ENCODE peak calls at places on chromosomes 1 and 21, in nine cellular contexts. N is mucosa of gallbladder, R is skeletal muscle cell, U is nucleus accumbens, V is NCI-H1105 treated with DMSO at 0.1 percent for 48 hours, O is ELR, J is EH, A is WTC11, L is EL. I is an unnamed sample.

GRCh38 chr1:110384581-110385321 is 6.1 kb downstream of the SLC16A4 start:
- DNase-seq in N (peak), O (no peak), V (no peak), L (no peak), A (no peak), U (no peak), R (no peak), J (no peak), I (peak)

GRCh38 chr1:225514671-225515081 is 86.8 kb upstream of the LBR start:
- DNase-seq in V (no peak), O (no peak), U (no peak), R (no peak), J (no peak), A (peak), N (no peak), L (no peak), I (no peak)

GRCh38 chr1:7400566-7400965 is 370.5 kb upstream of the VAMP3 start:
- DNase-seq in R (no peak), J (no peak), V (no peak), N (no peak), U (no peak), L (no peak), O (no peak), A (no peak), I (no peak)

GRCh38 chr21:24023402-24023801 is 1583.9 kb downstream of the MRPL39 start:
- DNase-seq in L (no peak), R (no peak), A (no peak), V (peak), J (no peak), U (no peak), N (no peak), O (peak), I (no peak)

GRCh38 chr1:203572134-203572625 is 54.5 kb upstream of the ATP2B4 start:
- DNase-seq in V (no peak), O (no peak), A (peak), J (peak), U (no peak), R (no peak), L (no peak), N (no peak), I (no peak)

GRCh38 chr1:23577056-23577985 is 18.0 kb upstream of the ID3 start:
- DNase-seq in O (peak), U (no peak), J (peak), V (no peak), A (no peak), N (peak), R (peak), L (peak), I (peak)

GRCh38 chr1:244393604-244394176 is 58.0 kb downstream of the ADSS2 start:
- DNase-seq in U (no peak), A (no peak), O (no peak), N (no peak), R (no peak), V (no peak), J (peak), L (no peak), I (no peak)

GRCh38 chr1:79431341-79431740 is 424.8 kb upstream of the ADGRL4 start:
- DNase-seq in L (no peak), U (no peak), A (no peak), O (no peak), R (no peak), N (no peak), V (no peak), J (no peak), I (no peak)

GRCh38 chr1:155715777-155716176 is 26.9 kb downstream of the DAP3 start:
- DNase-seq in R (no peak), N (no peak), V (no peak), J (no peak), L (no peak), O (no peak), A (no peak), U (no peak), I (no peak)

GRCh38 chr1:54311506-54311905 is 94.7 kb downstream of the SSBP3 start:
- DNase-seq in V (no peak), R (no peak), J (peak), N (no peak), A (no peak), U (no peak), O (no peak), L (no peak), I (no peak)

GRCh38 chr1:181152892-181153633 is 64.6 kb downstream of the IER5 start:
- DNase-seq in R (peak), A (peak), N (peak), J (peak), V (no peak), L (peak), U (no peak), O (no peak), I (peak)

GRCh38 chr1:232393010-232393833 is 236.7 kb downstream of the SIPA1L2 start:
- DNase-seq in O (no peak), N (no peak), J (peak), U (no peak), A (no peak), V (no peak), R (no peak), L (peak), I (no peak)

GRCh38 chr1:24635195-24635843 is 7.8 kb upstream of the SRRM1 start:
- DNase-seq in R (peak), V (peak), A (no peak), J (peak), O (peak), N (no peak), U (no peak), L (peak), I (peak)

GRCh38 chr1:187836557-187836956 is 1007.8 kb downstream of the PLA2G4A start:
- DNase-seq in A (no peak), N (no peak), R (no peak), L (no peak), O (no peak), U (no peak), J (no peak), V (no peak), I (no peak)

GRCh38 chr1:18157352-18157751 is 49.8 kb downstream of the IGSF21 start:
- DNase-seq in J (no peak), U (no peak), R (no peak), O (no peak), N (no peak), V (no peak), L (no peak), A (no peak), I (no peak)

GRCh38 chr1:115089443-115090340 is at the start of gene TSPAN2:
- DNase-seq in J (peak), L (peak), N (peak), O (peak), R (no peak), A (peak), V (peak), U (no peak), I (peak)

GRCh38 chr1:57164584-57164983 is 198.8 kb upstream of the C8B start:
- DNase-seq in R (no peak), U (no peak), O (no peak), J (no peak), N (no peak), A (no peak), V (no peak), L (no peak), I (no peak)

GRCh38 chr1:87344231-87344630 is 15.6 kb downstream of the LMO4 start:
- DNase-seq in V (no peak), L (no peak), O (no peak), U (no peak), R (no peak), A (no peak), N (no peak), J (no peak), I (no peak)

GRCh38 chr21:28972398-28972797 is 20.3 kb downstream of the LTN1 start:
- DNase-seq in J (no peak), O (no peak), U (no peak), A (no peak), L (no peak), V (no peak), N (no peak), R (no peak), I (no peak)

GRCh38 chr1:12551584-12551983 is 66.4 kb downstream of the DHRS3 start:
- DNase-seq in J (no peak), V (no peak), N (no peak), L (no peak), U (no peak), O (no peak), A (no peak), R (no peak), I (no peak)

GRCh38 chr1:1881727-1882126 is 9.2 kb downstream of the GNB1 start:
- DNase-seq in L (no peak), N (no peak), U (no peak), R (no peak), A (no peak), V (no peak), O (no peak), J (no peak), I (no peak)

GRCh38 chr1:23393706-23394105 is 24.1 kb upstream of the ZNF436 start:
- DNase-seq in R (peak), O (peak), A (no peak), N (no peak), U (no peak), J (peak), V (no peak), L (peak), I (no peak)

GRCh38 chr1:2392686-2393085 is 1.0 kb downstream of the RER1 start:
- DNase-seq in J (no peak), V (no peak), O (no peak), U (no peak), R (no peak), A (no peak), L (no peak), N (no peak), I (no peak)

GRCh38 chr1:168320805-168321577 is 40.3 kb downstream of the TBX19 start:
- DNase-seq in J (peak), N (peak), O (peak), A (no peak), L (peak), R (peak), V (no peak), U (no peak), I (no peak)

GRCh38 chr1:12132078-12132477 is 34.7 kb upstream of the TNFRSF1B start:
- DNase-seq in O (peak), J (peak), R (no peak), L (peak), V (no peak), N (no peak), A (no peak), U (no peak), I (no peak)

GRCh38 chr1:243525085-243525487 is 269.2 kb downstream of the SDCCAG8 start:
- DNase-seq in U (no peak), L (peak), O (peak), J (peak), R (peak), A (no peak), N (no peak), V (no peak), I (no peak)

GRCh38 chr1:43653339-43653738 is 3.4 kb downstream of the KDM4A start:
- DNase-seq in V (no peak), L (peak), A (peak), O (peak), N (no peak), R (no peak), J (peak), U (no peak), I (no peak)

GRCh38 chr1:55141295-55141893 is 73.8 kb downstream of the USP24 start:
- DNase-seq in V (no peak), N (no peak), L (no peak), A (no peak), U (no peak), O (no peak), R (no peak), J (peak), I (no peak)

GRCh38 chr1:59714966-59715365 is 99.8 kb upstream of the HOOK1 start:
- DNase-seq in V (no peak), N (no peak), A (no peak), J (peak), L (no peak), R (no peak), U (no peak), O (no peak), I (no peak)

GRCh38 chr1:77421504-77422233 is 139.8 kb downstream of the AK5 start:
- DNase-seq in V (no peak), J (no peak), L (no peak), A (no peak), R (no peak), N (no peak), U (no peak), O (no peak), I (no peak)

GRCh38 chr1:174768516-174768915 is 231.2 kb upstream of the CACYBP start:
- DNase-seq in A (no peak), J (no peak), L (no peak), V (no peak), O (no peak), R (no peak), N (no peak), U (no peak), I (no peak)

GRCh38 chr1:41963636-41964035 is 44.9 kb upstream of the HIVEP3 start:
- DNase-seq in V (no peak), J (no peak), A (no peak), U (no peak), N (no peak), L (no peak), R (no peak), O (no peak), I (no peak)